ENCODE peak calls at places on chromosomes 12 and 14, in eight cellular contexts. S, K, F, M, W, H, Z and U are unnamed samples.

GRCh38 chr12:50733720-50734119 is 30.2 kb upstream of the ATF1 start:
- DNase-seq in S (no peak), K (no peak), F (no peak), M (no peak), W (no peak), H (no peak), Z (no peak), U (no peak)

GRCh38 chr12:6074394-6074793 is 50.1 kb downstream of the VWF start:
- DNase-seq in S (no peak), K (no peak), F (no peak), M (no peak), W (peak; percentile 48), H (no peak), Z (no peak), U (no peak)

GRCh38 chr12:19978193-19978592 is 390.1 kb upstream of the PDE3A start:
- DNase-seq in S (peak; percentile 96), K (no peak), F (no peak), M (peak; percentile 96), W (no peak), H (peak; percentile 93), Z (peak; percentile 7), U (no peak)

GRCh38 chr12:113996026-113996425 is 29.9 kb upstream of the RBM19 start:
- DNase-seq in S (no peak), K (no peak), F (no peak), M (no peak), W (no peak), H (no peak), Z (no peak), U (no peak)

GRCh38 chr14:33847066-33847465 is 103.8 kb downstream of the EGLN3 start:
- DNase-seq in S (no peak), K (no peak), F (no peak), M (peak; percentile 87), W (no peak), H (peak; percentile 50), Z (no peak), U (no peak)

GRCh38 chr12:114625294-114625851 is 58.6 kb downstream of the TBX3 start:
- DNase-seq in S (peak; percentile 15), K (peak; percentile 38), F (peak; percentile 66), M (peak; percentile 64), W (no peak), H (peak; percentile 77), Z (peak; percentile 56), U (no peak)

GRCh38 chr12:122635471-122635870 is 67.7 kb downstream of the HCAR2 start:
- DNase-seq in S (no peak), K (no peak), F (no peak), M (no peak), W (no peak), H (no peak), Z (no peak), U (no peak)

GRCh38 chr14:54776361-54777001 is 126.1 kb downstream of the GCH1 start:
- DNase-seq in S (peak; percentile 53), K (no peak), F (peak; percentile 85), M (peak; percentile 90), W (peak; percentile 38), H (peak; percentile 86), Z (peak; percentile 51), U (peak; percentile 24)

GRCh38 chr14:103765526-103765925 is 49.9 kb downstream of the ZFYVE21 start:
- DNase-seq in S (no peak), K (no peak), F (no peak), M (no peak), W (no peak), H (no peak), Z (no peak), U (no peak)

GRCh38 chr12:46490635-46491034 is 118.1 kb upstream of the SLC38A2 start:
- DNase-seq in S (peak; percentile 45), K (no peak), F (no peak), M (no peak), W (no peak), H (peak; percentile 62), Z (peak; percentile 22), U (no peak)

GRCh38 chr14:104461676-104462443 is 117.7 kb upstream of the C14orf180 start:
- DNase-seq in S (no peak), K (peak; percentile 48), F (no peak), M (no peak), W (no peak), H (no peak), Z (no peak), U (no peak)

GRCh38 chr12:93990832-93991748 is 157.3 kb upstream of the PLXNC1 start:
- DNase-seq in S (peak; percentile 29), K (no peak), F (no peak), M (peak; percentile 47), W (no peak), H (peak; percentile 86), Z (no peak), U (no peak)

GRCh38 chr12:22230280-22230794 is 104.2 kb downstream of the ST8SIA1 start:
- DNase-seq in S (peak; percentile 50), K (no peak), F (no peak), M (peak; percentile 74), W (no peak), H (peak; percentile 10), Z (no peak), U (no peak)

GRCh38 chr14:96082420-96083300 is 43.5 kb downstream of the C14orf132 start:
- DNase-seq in S (no peak), K (no peak), F (peak; percentile 33), M (no peak), W (no peak), H (no peak), Z (no peak), U (no peak)

GRCh38 chr12:132056320-132056719 is 87.8 kb downstream of the DDX51 start:
- DNase-seq in S (no peak), K (no peak), F (peak; percentile 6), M (no peak), W (no peak), H (no peak), Z (no peak), U (no peak)

GRCh38 chr14:73241481-73242165 is 4.3 kb downstream of the PAPLN start:
- DNase-seq in S (no peak), K (peak; percentile 37), F (no peak), M (no peak), W (no peak), H (peak; percentile 71), Z (peak; percentile 75), U (no peak)

GRCh38 chr12:20120296-20120695 is 248.0 kb upstream of the PDE3A start:
- DNase-seq in S (no peak), K (no peak), F (no peak), M (peak; percentile 19), W (no peak), H (peak; percentile 6), Z (no peak), U (no peak)

GRCh38 chr12:111457577-111457976 is 51.9 kb downstream of the SH2B3 start:
- DNase-seq in S (no peak), K (no peak), F (no peak), M (no peak), W (no peak), H (no peak), Z (no peak), U (no peak)